ENCODE peak calls at places on chromosomes 3 and 15, in six cellular contexts. V is astrocyte of the spinal cord; J is colonic mucosa; D is CD8-positive, alpha-beta T cell; C is A549; G is progenitor cell of endocrine pancreas. E is an unnamed sample.

GRCh38 chr3:21330293-21330692 is 420.7 kb downstream of the ZNF385D start:
- DNase-seq in V (no peak), J (no peak), D (no peak), C (no peak), G (no peak), E (no peak)

GRCh38 chr3:196948442-196949365 is 6.4 kb upstream of the NCBP2 start:
- DNase-seq in V (no peak), J (no peak), D (no peak), C (no peak), G (no peak), E (no peak)

GRCh38 chr3:331881-332280 is 135.3 kb downstream of the CHL1 start:
- DNase-seq in V (no peak), J (no peak), D (no peak), C (no peak), G (no peak), E (no peak)

GRCh38 chr3:143529018-143529478 is 319.2 kb downstream of the SLC9A9 start:
- DNase-seq in V (no peak), J (no peak), D (peak; percentile 4), C (no peak), G (no peak), E (no peak)

GRCh38 chr3:160720123-160720746 is 35.8 kb upstream of the PPM1L start:
- DNase-seq in V (no peak), J (no peak), D (no peak), C (no peak), G (no peak), E (no peak)

GRCh38 chr15:77815015-77815414 is 182.3 kb upstream of the LINGO1 start:
- DNase-seq in V (no peak), J (no peak), D (no peak), C (no peak), G (no peak), E (no peak)

GRCh38 chr3:99892332-99892731 is 74.7 kb downstream of the CMSS1 start:
- DNase-seq in V (no peak), J (no peak), D (no peak), C (no peak), G (no peak), E (no peak)

GRCh38 chr3:13276438-13277129 is 143.5 kb downstream of the NUP210 start:
- DNase-seq in V (no peak), J (peak; percentile 23), D (no peak), C (no peak), G (no peak), E (no peak)

GRCh38 chr15:59838900-59839299 is 149.8 kb upstream of the BNIP2 start:
- DNase-seq in V (no peak), J (no peak), D (no peak), C (no peak), G (no peak), E (no peak)

GRCh38 chr3:151091685-151092352 is 6.4 kb downstream of the MED12L start:
- DNase-seq in V (peak; percentile 53), J (no peak), D (no peak), C (no peak), G (no peak), E (no peak)

GRCh38 chr3:54580453-54580852 is 347.4 kb downstream of the LRTM1 start:
- DNase-seq in V (no peak), J (no peak), D (no peak), C (no peak), G (no peak), E (no peak)

GRCh38 chr15:77173487-77173886 is 102.6 kb upstream of the TSPAN3 start:
- DNase-seq in V (no peak), J (peak; percentile 41), D (no peak), C (no peak), G (no peak), E (no peak)

GRCh38 chr3:55013145-55013544 is 85.3 kb upstream of the LRTM1 start:
- DNase-seq in V (peak; percentile 55), J (no peak), D (no peak), C (peak; percentile 15), G (no peak), E (no peak)

GRCh38 chr15:97736748-97737147 is 223.8 kb upstream of the ARRDC4 start:
- DNase-seq in V (no peak), J (no peak), D (no peak), C (no peak), G (no peak), E (no peak)

GRCh38 chr3:16372362-16373269 is 107.6 kb downstream of the OXNAD1 start:
- DNase-seq in V (no peak), J (no peak), D (no peak), C (no peak), G (no peak), E (no peak)

DNA sequence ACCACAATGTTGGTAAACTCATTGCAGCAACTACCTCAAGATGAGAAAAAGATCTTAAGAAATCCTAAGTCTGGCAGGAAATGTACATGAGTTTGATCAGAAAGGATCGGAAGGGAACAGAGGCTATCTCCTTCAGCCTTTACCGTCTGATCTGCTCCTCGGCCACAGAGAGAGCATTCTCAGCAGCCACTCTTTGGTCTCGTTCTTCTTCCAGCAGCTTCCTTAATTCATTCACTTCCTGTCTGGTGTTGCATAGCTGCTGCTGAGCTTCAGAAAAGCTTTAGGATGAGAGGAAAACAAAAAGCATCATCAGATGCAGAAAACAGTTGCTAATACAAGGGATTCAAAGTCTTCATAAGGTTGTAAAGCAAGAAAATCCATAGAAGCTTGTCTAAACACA is 6.6 kb upstream of the HCLS1 start:
- DNase-seq in V (no peak), J (no peak), D (no peak), C (no peak), G (no peak), E (no peak)
- TF ChIP-seq CTCF in V (no peak), J (no peak), D (no peak), C (no peak), G (no peak), E (no peak)

DNA sequence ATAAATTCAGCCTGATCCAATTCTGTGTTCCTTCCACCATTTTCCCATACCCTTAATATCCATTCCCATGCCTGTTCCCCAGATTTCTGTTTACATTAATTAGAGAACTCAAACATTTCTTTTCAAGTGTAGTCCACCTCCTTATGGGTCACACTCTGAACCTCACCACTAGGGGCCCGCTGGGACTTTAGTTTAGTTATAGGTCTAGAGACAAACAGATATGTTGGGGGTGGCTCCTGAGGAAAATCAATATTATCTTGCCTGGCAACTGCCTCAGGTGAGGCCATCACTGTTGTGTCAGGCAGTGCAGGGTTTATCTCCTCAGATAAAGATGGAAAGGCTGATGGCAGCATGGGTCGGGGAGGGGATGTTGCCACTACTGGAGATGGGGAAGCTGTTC is 72.8 kb downstream of the CLDN1 start:
- DNase-seq in V (no peak), J (no peak), D (no peak), C (no peak), G (no peak), E (no peak)
- TF ChIP-seq CTCF in V (no peak), J (no peak), D (no peak), C (no peak), G (no peak), E (peak; percentile 28)

DNA sequence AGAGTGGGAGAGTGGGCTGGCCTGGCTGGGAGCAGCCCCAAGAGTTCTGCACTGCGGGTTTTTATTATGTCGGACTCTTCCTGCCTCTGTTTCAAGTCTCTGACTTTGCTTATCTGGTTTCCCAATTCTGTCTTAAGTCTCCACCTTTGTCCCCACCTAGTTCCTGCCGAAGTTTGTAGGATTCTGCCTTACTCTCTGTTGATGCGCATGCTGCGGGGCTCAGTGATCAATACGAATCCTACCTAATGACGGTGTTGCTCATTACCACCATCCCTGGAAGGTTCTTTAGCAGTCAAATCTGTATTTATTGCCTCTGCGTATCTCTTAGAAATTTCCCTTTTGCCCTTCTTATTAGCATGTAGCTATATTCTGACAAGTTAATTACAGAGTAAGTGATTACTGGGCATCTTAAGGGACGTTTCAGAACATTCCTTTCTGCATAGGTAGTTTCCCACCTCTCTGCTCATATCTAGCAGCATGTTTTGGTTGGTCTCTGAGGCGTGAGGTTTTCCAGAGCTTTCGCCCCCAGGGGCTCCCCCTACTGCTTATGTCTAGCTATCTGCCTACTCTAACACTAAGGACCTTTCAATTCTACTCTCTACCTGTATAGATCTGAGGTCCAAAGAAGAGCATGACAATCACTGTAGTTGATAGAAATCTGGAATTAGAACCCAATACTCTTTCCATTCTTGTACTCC is 236.0 kb upstream of the EIF1B start:
- DNase-seq in V (no peak), J (no peak), D (no peak), C (no peak), G (no peak), E (no peak)
- TF ChIP-seq CTCF in V (no peak), J (no peak), D (no peak), C (no peak), G (peak; percentile 36), E (no peak)

GRCh38 chr15:56049577-56049976 is 56.2 kb upstream of the NEDD4 start:
- DNase-seq in V (no peak), J (no peak), D (no peak), C (no peak), G (no peak), E (no peak)

GRCh38 chr15:56052389-56053045 is 59.1 kb upstream of the NEDD4 start:
- DNase-seq in V (peak; percentile 63), J (no peak), D (no peak), C (peak; percentile 76), G (no peak), E (no peak)

GRCh38 chr15:56056626-56057025 is 63.2 kb upstream of the NEDD4 start:
- DNase-seq in V (no peak), J (no peak), D (no peak), C (no peak), G (no peak), E (no peak)

GRCh38 chr15:56051700-56052099 is 58.3 kb upstream of the NEDD4 start:
- DNase-seq in V (no peak), J (no peak), D (no peak), C (no peak), G (no peak), E (no peak)

DNA sequence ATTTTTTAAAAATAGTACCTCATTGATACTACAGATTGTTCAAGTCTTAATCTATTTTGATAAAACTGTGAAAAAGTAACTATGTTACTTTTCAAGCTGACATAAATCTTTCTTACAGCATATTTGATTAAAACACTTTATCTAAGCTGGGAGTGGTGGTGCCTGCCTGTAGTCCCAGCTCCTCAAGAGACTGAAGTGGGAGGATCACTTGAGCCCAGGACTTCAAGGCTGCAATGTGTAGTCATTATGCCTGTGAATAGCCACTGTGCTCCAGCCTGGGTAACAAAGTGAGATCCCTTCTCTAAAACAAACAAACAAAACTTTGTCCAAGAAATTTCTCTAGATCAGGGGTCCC is 59.6 kb upstream of the NEDD4 start:
- DNase-seq in V (no peak), J (no peak), D (no peak), C (no peak), G (no peak), E (no peak)
- TF ChIP-seq CTCF in V (no peak), J (no peak), D (peak; percentile 57), C (no peak), G (no peak), E (no peak)

DNA sequence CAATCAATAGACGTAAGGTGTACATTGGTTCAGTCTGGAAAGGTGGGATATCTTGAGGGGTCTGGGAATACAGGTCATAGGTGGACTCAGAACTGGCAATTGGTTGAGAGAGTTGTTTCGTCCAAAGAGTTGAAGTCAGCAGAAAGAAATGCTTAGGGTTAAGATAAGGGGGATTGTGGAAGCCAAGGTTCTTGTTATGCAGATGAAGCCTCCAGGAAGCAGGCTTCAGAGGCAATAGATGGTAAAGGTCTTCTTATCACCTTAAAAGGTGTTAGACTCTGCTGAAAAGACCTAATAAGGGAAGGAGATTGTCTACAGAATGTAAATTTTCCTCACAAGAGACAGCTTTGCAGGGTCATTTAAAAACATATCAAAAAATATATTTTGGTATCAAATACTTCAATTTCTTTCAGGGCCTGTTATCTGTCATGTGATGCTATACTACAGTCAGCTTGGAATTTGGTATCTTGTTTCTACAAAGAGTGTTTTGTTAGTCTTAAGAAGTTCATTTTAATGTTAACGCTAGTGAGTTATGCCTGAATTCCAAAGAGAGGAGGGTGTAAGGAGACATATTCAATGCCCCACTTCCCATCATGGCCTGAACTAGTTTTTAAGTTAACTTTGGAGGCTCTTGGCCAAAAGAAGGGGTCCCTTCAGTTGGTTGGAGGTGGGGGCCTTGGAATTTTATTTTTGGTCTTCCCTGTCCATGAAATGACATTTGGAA is 378.2 kb upstream of the ROBO2 start:
- DNase-seq in V (no peak), J (no peak), D (no peak), C (no peak), G (no peak), E (no peak)
- TF ChIP-seq CTCF in V (no peak), J (no peak), D (no peak), C (no peak), G (no peak), E (no peak)

E was measured in type B pancreatic cell.